ENCODE peak calls at places on chromosomes 16 and 17, in five cellular contexts. H, I, P, N and J are unnamed samples.

GRCh38 chr17:19389386-19389785 is 2.4 kb upstream of the MFAP4 start:
- ATAC-seq in P (no peak), H (no peak), N (no peak), I (no peak), J (no peak)

GRCh38 chr16:88695753-88696152 is 9.4 kb upstream of the SNAI3 start:
- ATAC-seq in H (no peak), I (no peak), P (no peak), N (no peak), J (no peak)

GRCh38 chr17:62085511-62086408 is 20.7 kb upstream of the MED13 start:
- ATAC-seq in I (peak; percentile 78), P (peak; percentile 35), N (peak; percentile 92), H (peak; percentile 91), J (no peak)

GRCh38 chr17:42133461-42134041 is 10.9 kb downstream of the HSPB9 start:
- ATAC-seq in I (no peak), P (no peak), H (no peak), N (peak; percentile 81), J (no peak)

GRCh38 chr16:67932462-67932840 is 789 bp upstream of the CTRL start:
- ATAC-seq in I (no peak), H (no peak), N (no peak), P (no peak), J (no peak)

GRCh38 chr16:30458561-30459394 is 13.1 kb upstream of the SEPHS2 start:
- ATAC-seq in N (peak; percentile 86), H (no peak), I (peak; percentile 98), P (peak; percentile 86), J (no peak)

GRCh38 chr16:56298948-56299602 is 107.8 kb downstream of the GNAO1 start:
- ATAC-seq in N (no peak), I (no peak), H (no peak), P (peak; percentile 55), J (peak; percentile 63)

GRCh38 chr16:81598083-81598482 is 153.5 kb downstream of the CMIP start:
- ATAC-seq in N (peak; percentile 16), I (peak; percentile 39), H (peak; percentile 73), P (no peak), J (no peak)

GRCh38 chr17:55416470-55417052 is 5.1 kb downstream of the MMD start:
- ATAC-seq in P (no peak), N (no peak), I (no peak), H (no peak), J (no peak)

GRCh38 chr16:12090162-12090552 is 113.6 kb downstream of the SNX29 start:
- ATAC-seq in I (no peak), N (no peak), H (no peak), P (no peak), J (peak; percentile 29)

GRCh38 chr16:88382491-88383400 is at the start of gene ZNF469:
- ATAC-seq in H (no peak), I (no peak), N (no peak), P (peak; percentile 47), J (peak; percentile 56)

GRCh38 chr17:13640559-13640958 is 38.8 kb upstream of the HS3ST3A1 start:
- ATAC-seq in N (no peak), P (no peak), H (no peak), I (no peak), J (no peak)

GRCh38 chr17:79294459-79295071 is 219.9 kb downstream of the ENGASE start:
- ATAC-seq in I (peak; percentile 65), N (no peak), H (peak; percentile 80), P (peak; percentile 56), J (peak; percentile 28)

GRCh38 chr17:74150428-74151025 is 53.0 kb upstream of the RPL38 start:
- ATAC-seq in P (no peak), I (no peak), H (no peak), N (no peak), J (no peak)

GRCh38 chr16:3188925-3189825 is 1.2 kb downstream of the OR1F1 start:
- ATAC-seq in P (peak; percentile 19), H (peak; percentile 67), N (peak; percentile 77), I (peak; percentile 26), J (no peak)

GRCh38 chr16:87996962-87997880 is 46.0 kb downstream of the BANP start:
- ATAC-seq in N (no peak), H (no peak), I (peak; percentile 22), P (no peak), J (no peak)

GRCh38 chr17:81815646-81815985 is 11.7 kb downstream of the GCGR start:
- ATAC-seq in P (no peak), H (no peak), I (no peak), N (no peak), J (no peak)

GRCh38 chr16:81583893-81584705 is 139.5 kb downstream of the CMIP start:
- ATAC-seq in P (peak; percentile 56), I (no peak), H (no peak), N (no peak), J (no peak)

GRCh38 chr16:66746048-66746447 is 5.4 kb downstream of the DYNC1LI2 start:
- ATAC-seq in N (peak; percentile 4), P (no peak), I (no peak), H (no peak), J (no peak)

GRCh38 chr16:13391337-13391736 is 489.9 kb downstream of the SHISA9 start:
- ATAC-seq in H (no peak), N (peak; percentile 61), I (no peak), P (no peak), J (no peak)

GRCh38 chr16:11240636-11241473 is 15.1 kb downstream of the SOCS1 start:
- ATAC-seq in P (peak; percentile 10), I (peak; percentile 52), H (no peak), N (no peak), J (no peak)

DNA sequence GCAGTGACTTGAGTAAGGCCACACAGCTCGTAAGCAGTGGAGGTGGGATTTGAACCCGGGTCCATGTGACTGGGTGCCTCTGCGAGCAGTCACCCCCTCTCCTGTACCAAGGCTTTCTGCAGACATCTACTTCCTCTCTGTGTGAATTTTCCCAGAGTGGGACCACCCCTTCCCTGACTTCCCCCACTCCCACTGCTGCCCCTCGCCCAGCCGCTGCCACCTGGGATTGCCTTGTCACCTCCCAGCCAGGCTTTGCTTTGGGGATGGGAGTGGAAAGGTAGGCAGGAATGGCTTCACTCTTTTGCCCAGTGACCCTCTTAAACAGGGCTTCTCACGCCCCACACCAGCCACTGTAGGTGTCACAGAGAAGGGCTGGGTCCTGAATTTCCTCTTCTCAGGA is 105.2 kb upstream of the SEC14L1 start:
- ATAC-seq in P (no peak), I (no peak), H (no peak), N (no peak), J (no peak)
- H3K4me1 ChIP-seq in P (no peaks in the 10 kb centered on the region), I (no peaks in the 10 kb centered on the region), H (peaks cover 12% of the 10 kb centered on the region), N (no peaks in the 10 kb centered on the region), J (peaks cover 15% of the 10 kb centered on the region)

GRCh38 chr16:57432505-57432904 is 14.7 kb downstream of the CIAPIN1 start:
- ATAC-seq in P (no peak), N (no peak), H (no peak), I (peak; percentile 72), J (no peak)
- H3K36me3 ChIP-seq in P (peaks cover 88% of the 10 kb centered on the region), N (peaks cover 32% of the 10 kb centered on the region), H (peaks cover 93% of the 10 kb centered on the region), I (peaks cover 77% of the 10 kb centered on the region), J (peaks cover 8% of the 10 kb centered on the region)

GRCh38 chr16:61858996-61859395 is 177.2 kb downstream of the CDH8 start:
- ATAC-seq in H (no peak), N (no peak), I (no peak), P (no peak), J (no peak)
- TF ChIP-seq EP300 in H (no peak), N (no peak), I (no peak), P (no peak), J (no peak)

GRCh38 chr16:1964046-1964505 is 550 bp downstream of the RPS2 start:
- ATAC-seq in I (no peak), P (peak; percentile 35), N (peak; percentile 5), H (peak; percentile 10), J (peak; percentile 2)

GRCh38 chr16:1959269-1960039 is at the start of gene NDUFB10:
- ATAC-seq in H (peak; percentile 78), I (peak; percentile 74), N (peak; percentile 81), P (peak; percentile 98), J (peak; percentile 97)

GRCh38 chr16:1958715-1959268 is 546 bp upstream of the NDUFB10 start:
- ATAC-seq in H (no peak), N (no peak), I (peak; percentile 2), P (peak; percentile 0), J (no peak)

GRCh38 chr16:1960665-1961630 is 1.6 kb downstream of the NDUFB10 start:
- ATAC-seq in I (peak; percentile 39), H (peak; percentile 53), N (peak; percentile 28), P (no peak), J (no peak)

GRCh38 chr16:1961651-1962067 is 2.3 kb downstream of the NDUFB10 start:
- ATAC-seq in H (no peak), N (no peak), P (no peak), I (peak; percentile 0), J (no peak)
- H3K4me1 ChIP-seq in H (peaks cover 8% of the 10 kb centered on the region), N (peaks cover 19% of the 10 kb centered on the region), P (peaks cover 54% of the 10 kb centered on the region), I (peaks cover 51% of the 10 kb centered on the region), J (no peaks in the 10 kb centered on the region)

GRCh38 chr17:38844261-38844757 is 9.2 kb downstream of the RPL23 start:
- ATAC-seq in N (no peak), I (peak; percentile 23), P (no peak), H (peak; percentile 17), J (no peak)
- H3K36me3 ChIP-seq in N (peaks cover 12% of the 10 kb centered on the region), I (peaks cover 13% of the 10 kb centered on the region), P (peaks cover 22% of the 10 kb centered on the region), H (peaks cover 23% of the 10 kb centered on the region), J (no peaks in the 10 kb centered on the region)

DNA sequence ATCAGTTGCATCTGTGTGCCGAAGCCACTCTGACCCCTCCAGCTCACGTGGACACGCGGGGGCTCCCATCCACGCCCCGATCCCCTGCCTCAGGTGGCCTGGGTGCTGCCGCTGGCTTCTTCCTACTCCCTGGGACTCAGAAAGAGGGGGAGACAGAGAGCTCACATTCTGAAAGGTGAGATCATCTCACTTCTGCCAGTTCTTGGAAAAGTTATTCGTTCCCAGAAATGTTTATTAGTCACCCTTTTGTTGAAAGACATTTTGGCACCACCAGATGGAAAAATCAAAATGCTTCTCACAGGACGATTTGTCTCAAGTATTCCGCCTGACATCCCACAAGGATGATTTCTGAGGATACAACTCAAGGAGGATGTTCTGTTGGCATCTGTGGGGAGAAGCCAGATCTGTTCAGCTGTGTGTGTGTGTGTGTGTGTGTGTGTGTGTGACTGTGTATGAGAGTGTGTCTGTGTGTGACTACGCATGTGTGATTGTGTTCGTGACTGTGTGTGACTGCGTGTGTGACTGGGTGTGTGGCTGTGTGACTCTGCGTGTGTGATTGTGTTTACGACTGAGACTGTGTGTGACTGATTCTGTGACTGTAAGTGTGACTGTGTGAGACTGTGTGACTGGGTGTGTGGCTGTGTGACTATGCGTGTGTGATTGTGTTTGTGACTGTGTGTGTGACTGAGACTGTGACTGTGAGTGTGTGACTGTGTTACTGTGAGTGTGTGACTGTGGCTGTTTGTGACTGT is 207.3 kb downstream of the NTN1 start:
- ATAC-seq in N (no peak), P (peak; percentile 40), H (no peak), I (no peak), J (peak; percentile 80)
- TF ChIP-seq EP300 in N (no peak), P (no peak), H (no peak), I (no peak), J (no peak)

GRCh38 chr16:85163278-85164112 is 51.2 kb upstream of the CIBAR2 start:
- ATAC-seq in P (no peak), N (no peak), H (no peak), I (no peak), J (no peak)
- H3K4me1 ChIP-seq in P (peaks cover 47% of the 10 kb centered on the region), N (no peaks in the 10 kb centered on the region), H (peaks cover 4% of the 10 kb centered on the region), I (peaks cover 87% of the 10 kb centered on the region), J (peaks cover 86% of the 10 kb centered on the region)

GRCh38 chr17:67638871-67639270 is 78.9 kb upstream of the NOL11 start:
- ATAC-seq in P (no peak), I (no peak), H (no peak), N (no peak), J (no peak)
- H3K36me3 ChIP-seq in P (no peaks in the 10 kb centered on the region), I (no peaks in the 10 kb centered on the region), H (no peaks in the 10 kb centered on the region), N (peaks cover 7% of the 10 kb centered on the region), J (no peaks in the 10 kb centered on the region)